ENCODE peak calls at places on chromosomes 3 and 15, in six cellular contexts. P is SJSA1, J is astrocyte, V is colonic mucosa, E is cardiac muscle cell, W is bronchial epithelial cell. Y is an unnamed sample. For H3K36me3 and H3K27me3, the result is how much of the 10 kb centered on the place peaks cover.

GRCh38 chr15:22956257-22956979 is 23.8 kb downstream of the CYFIP1 start:
- DNase-seq in P (no peak), J (no peak), V (no peak), E (no peak), W (no peak), Y (no peak)

GRCh38 chr15:62641782-62642181 is 400.8 kb upstream of the TPM1 start:
- DNase-seq in P (no peak), J (no peak), V (no peak), E (no peak), W (no peak), Y (no peak)

GRCh38 chr3:121989943-121990342 is 32.1 kb downstream of the ILDR1 start:
- DNase-seq in P (no peak), J (no peak), V (no peak), E (peak), W (peak), Y (no peak)

GRCh38 chr3:112303811-112304325 is 9.9 kb upstream of the SLC9C1 start:
- DNase-seq in P (no peak), J (peak), V (no peak), E (peak), W (peak), Y (no peak)

GRCh38 chr15:29225534-29226224 is 43.9 kb downstream of the NSMCE3 start:
- DNase-seq in P (no peak), J (no peak), V (no peak), E (no peak), W (no peak), Y (no peak)

GRCh38 chr3:138241061-138241460 is 54.0 kb downstream of the ARMC8 start:
- DNase-seq in P (no peak), J (peak), V (no peak), E (no peak), W (peak), Y (no peak)

GRCh38 chr15:89399390-89400120 is 64.9 kb upstream of the POLG start:
- DNase-seq in P (peak), J (no peak), V (peak), E (peak), W (no peak), Y (peak)

GRCh38 chr15:59303641-59304433 is 68.8 kb downstream of the MYO1E start:
- DNase-seq in P (peak), J (peak), V (no peak), E (no peak), W (no peak), Y (peak)

GRCh38 chr3:159751141-159751540 is 237.5 kb upstream of the IL12A start:
- DNase-seq in P (no peak), J (peak), V (no peak), E (no peak), W (no peak), Y (no peak)

GRCh38 chr3:89472101-89472500 is 364.7 kb downstream of the EPHA3 start:
- DNase-seq in P (no peak), J (no peak), V (no peak), E (no peak), W (no peak), Y (no peak)
- H3K4me3 ChIP-seq in P (no peak), J (no peak), V (no peak), E (no peak), W (no peak), Y (no peak)

DNA sequence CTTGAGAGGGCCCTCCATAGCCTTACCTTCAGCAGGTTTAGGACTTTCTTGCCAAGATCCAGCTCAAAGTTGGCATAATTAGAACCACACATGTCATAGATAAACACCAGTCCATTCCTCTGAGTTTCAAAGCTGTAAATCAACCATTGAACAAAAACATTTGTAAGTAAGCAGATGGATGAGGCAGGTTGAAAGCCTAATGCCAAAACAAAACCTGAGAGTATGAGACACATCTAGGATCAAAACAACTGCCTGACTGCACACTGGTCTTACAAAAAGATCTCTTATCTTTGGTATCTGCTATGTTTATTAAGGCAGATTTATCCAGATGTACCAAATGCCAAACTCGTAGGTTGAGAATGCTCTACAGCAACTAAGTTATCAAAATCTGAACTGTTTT is 61.9 kb downstream of the PTPN9 start:
- DNase-seq in P (no peak), J (peak), V (no peak), E (no peak), W (no peak), Y (no peak)
- H3K36me3 ChIP-seq in P (half or more), J (under half), V (under half), E (under half), W (under half), Y (half or more)

GRCh38 chr3:149648525-149648924 is 9.3 kb downstream of the WWTR1 start:
- DNase-seq in P (no peak), J (peak), V (no peak), E (no peak), W (peak), Y (no peak)

GRCh38 chr3:149646181-149646766 is 11.6 kb downstream of the WWTR1 start:
- DNase-seq in P (no peak), J (peak), V (no peak), E (no peak), W (peak), Y (peak)

GRCh38 chr3:149650828-149651227 is 7.0 kb downstream of the WWTR1 start:
- DNase-seq in P (no peak), J (no peak), V (no peak), E (no peak), W (no peak), Y (no peak)

GRCh38 chr3:149647285-149647684 is 10.5 kb downstream of the WWTR1 start:
- DNase-seq in P (no peak), J (no peak), V (no peak), E (no peak), W (no peak), Y (no peak)

DNA sequence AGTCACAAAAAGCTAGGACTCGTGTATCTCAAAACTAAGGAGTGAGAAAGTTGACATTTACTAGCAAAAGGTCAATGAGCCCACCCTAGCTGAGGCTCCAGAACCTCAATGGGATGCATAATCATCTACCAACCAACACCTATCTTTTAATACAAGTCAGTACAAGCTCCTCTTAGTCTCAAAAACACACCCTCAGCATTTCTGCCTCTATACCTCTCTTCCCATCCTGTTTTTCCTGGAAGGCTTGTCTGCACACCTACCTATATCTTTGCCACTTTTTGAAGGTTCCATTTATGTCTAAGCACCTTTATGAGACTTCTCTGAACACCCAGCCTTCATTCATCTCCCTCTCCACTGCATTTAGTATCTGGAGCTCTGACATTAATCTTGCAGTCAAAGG is 10.0 kb downstream of the WWTR1 start:
- DNase-seq in P (no peak), J (no peak), V (no peak), E (no peak), W (peak), Y (no peak)
- H3K27me3 ChIP-seq in P (under half), J (under half), V (under half), E (under half), W (under half), Y (under half)

DNA sequence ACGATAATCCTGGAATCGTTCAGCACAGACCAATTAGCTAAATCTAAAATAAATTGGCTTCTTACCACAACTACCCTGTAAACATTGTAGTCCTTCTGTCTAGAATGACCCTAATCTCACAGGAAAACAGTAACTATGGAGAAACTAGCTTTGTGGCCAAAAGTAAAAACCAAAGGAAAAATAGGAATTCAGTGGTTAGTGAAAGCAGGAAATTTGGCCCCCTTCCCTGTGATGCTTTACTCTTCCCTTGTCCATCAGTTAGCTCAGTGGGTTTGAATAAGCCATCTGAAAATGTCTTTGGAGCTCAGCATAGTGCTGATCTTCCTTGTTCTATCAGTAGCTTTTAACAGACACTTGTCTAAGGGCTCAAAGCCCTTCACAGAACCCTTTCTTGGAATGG is 1.6 kb downstream of the NMD3 start:
- DNase-seq in P (no peak), J (peak), V (no peak), E (no peak), W (no peak), Y (no peak)
- H3K4me3 ChIP-seq in P (peak), J (peak), V (peak), E (peak), W (peak), Y (peak)

GRCh38 chr15:60511351-60512157 is 32.6 kb upstream of the ICE2 start:
- DNase-seq in P (no peak), J (no peak), V (no peak), E (no peak), W (no peak), Y (no peak)

GRCh38 chr15:60508442-60508841 is 29.5 kb upstream of the ICE2 start:
- DNase-seq in P (no peak), J (no peak), V (no peak), E (no peak), W (no peak), Y (no peak)

GRCh38 chr15:60509470-60509869 is 30.5 kb upstream of the ICE2 start:
- DNase-seq in P (no peak), J (no peak), V (no peak), E (no peak), W (peak), Y (no peak)

GRCh38 chr15:60510006-60510405 is 31.1 kb upstream of the ICE2 start:
- DNase-seq in P (no peak), J (no peak), V (no peak), E (no peak), W (peak), Y (no peak)

DNA sequence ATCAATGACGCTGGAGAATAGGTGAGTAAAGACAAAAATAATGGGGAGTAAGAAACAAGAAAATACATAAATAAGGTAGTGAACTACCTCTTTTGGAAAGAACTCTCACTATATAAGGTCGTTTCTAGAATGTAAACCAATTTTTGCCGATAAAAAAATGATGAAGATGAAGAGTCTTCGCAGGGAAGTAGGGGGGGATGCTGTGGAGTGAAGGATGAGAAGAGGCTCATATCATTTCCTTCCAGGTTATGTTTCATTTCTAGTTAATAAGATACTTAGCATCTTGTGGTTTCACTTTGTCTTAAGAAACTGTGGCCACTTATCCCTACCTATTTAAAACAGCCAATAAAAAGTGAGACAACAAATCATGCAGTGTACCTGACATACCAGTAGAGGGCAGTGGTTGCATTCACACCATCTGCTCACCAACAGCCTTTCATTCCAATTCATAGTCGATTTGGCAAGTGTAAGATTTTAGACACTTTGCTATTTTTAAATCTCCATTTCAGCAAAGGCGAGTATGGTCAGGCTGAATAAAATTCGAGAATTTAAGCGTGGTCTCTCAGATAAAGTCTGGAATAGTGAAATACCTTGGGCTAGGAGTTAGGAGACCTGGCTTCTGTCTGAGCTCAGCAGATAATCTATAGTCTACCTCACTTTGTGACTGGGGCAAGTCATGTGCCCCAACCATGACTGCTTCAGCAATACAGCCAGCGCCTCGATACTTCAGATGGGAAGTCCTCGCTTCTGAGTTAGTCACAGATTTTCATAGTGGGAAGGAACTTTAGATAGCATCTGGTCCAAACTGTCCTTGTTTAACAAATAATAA is 28.9 kb upstream of the ICE2 start:
- DNase-seq in P (no peak), J (peak), V (peak), E (peak), W (peak), Y (peak)
- H3K36me3 ChIP-seq in P (under half), J (under half), V (under half), E (under half), W (under half), Y (under half)

GRCh38 chr3:13515036-13515435 is 33.9 kb upstream of the FBLN2 start:
- DNase-seq in P (no peak), J (no peak), V (no peak), E (no peak), W (no peak), Y (no peak)
- H3K27me3 ChIP-seq in P (under half), J (under half), V (under half), E (under half), W (under half), Y (under half)

Y was measured in MG63.